ENCODE peak calls at places on chromosome 18, in eight cellular contexts. K, Y, G, R, L, N, O and X are unnamed samples.

GRCh38 chr18:49767111-49768050 is 46.0 kb downstream of the ACAA2 start:
- DNase-seq in K (no peak), Y (no peak), G (no peak), R (no peak), L (no peak), N (no peak), O (no peak), X (no peak)

GRCh38 chr18:51279367-51279984 is 82.0 kb upstream of the MEX3C start:
- DNase-seq in K (no peak), Y (no peak), G (no peak), R (no peak), L (no peak), N (no peak), O (no peak), X (no peak)

GRCh38 chr18:57134564-57135211 is 12.2 kb upstream of the BOD1L2 start:
- DNase-seq in K (no peak), Y (no peak), G (peak), R (no peak), L (no peak), N (no peak), O (no peak), X (no peak)

GRCh38 chr18:11258014-11258413 is 108.6 kb upstream of the PIEZO2 start:
- DNase-seq in K (no peak), Y (no peak), G (no peak), R (no peak), L (no peak), N (no peak), O (no peak), X (no peak)

GRCh38 chr18:77108001-77108692 is 24.4 kb downstream of the MBP start:
- DNase-seq in K (no peak), Y (peak), G (peak), R (no peak), L (no peak), N (no peak), O (peak), X (no peak)

GRCh38 chr18:10304853-10305252 is 149.6 kb upstream of the APCDD1 start:
- DNase-seq in K (no peak), Y (no peak), G (peak), R (no peak), L (peak), N (no peak), O (no peak), X (no peak)

GRCh38 chr18:21911551-21911950 is 171.0 kb downstream of the MIB1 start:
- DNase-seq in K (no peak), Y (no peak), G (no peak), R (no peak), L (no peak), N (no peak), O (no peak), X (no peak)

GRCh38 chr18:8800041-8800441 is 94.7 kb downstream of the MTCL1 start:
- DNase-seq in K (no peak), Y (no peak), G (peak), R (no peak), L (no peak), N (no peak), O (no peak), X (no peak)

GRCh38 chr18:75128911-75129716 is 79.8 kb downstream of the PTGR3 start:
- DNase-seq in K (no peak), Y (no peak), G (no peak), R (no peak), L (no peak), N (no peak), O (no peak), X (no peak)

GRCh38 chr18:28013064-28013463 is 163.9 kb downstream of the CDH2 start:
- DNase-seq in K (no peak), Y (no peak), G (peak), R (no peak), L (no peak), N (peak), O (no peak), X (no peak)

GRCh38 chr18:24053211-24053610 is 38.7 kb downstream of the TTC39C start:
- DNase-seq in K (no peak), Y (no peak), G (no peak), R (no peak), L (no peak), N (no peak), O (no peak), X (no peak)

GRCh38 chr18:76256897-76257500 is 238.0 kb downstream of the ZNF516 start:
- DNase-seq in K (no peak), Y (peak), G (peak), R (no peak), L (no peak), N (peak), O (peak), X (no peak)

GRCh38 chr18:73691118-73691517 is 456.5 kb downstream of the FBXO15 start:
- DNase-seq in K (no peak), Y (no peak), G (peak), R (no peak), L (no peak), N (peak), O (no peak), X (no peak)

GRCh38 chr18:59961086-59961485 is 61.3 kb downstream of the PMAIP1 start:
- DNase-seq in K (no peak), Y (no peak), G (no peak), R (no peak), L (peak), N (no peak), O (no peak), X (no peak)

GRCh38 chr18:21194871-21195771 is 46.9 kb upstream of the GREB1L start:
- DNase-seq in K (no peak), Y (no peak), G (peak), R (no peak), L (peak), N (peak), O (peak), X (no peak)

GRCh38 chr18:40380657-40381441 is 1574.2 kb upstream of the PIK3C3 start:
- DNase-seq in K (no peak), Y (no peak), G (peak), R (no peak), L (no peak), N (no peak), O (no peak), X (no peak)

GRCh38 chr18:13414542-13414941 is 196.0 kb downstream of the LDLRAD4 start:
- DNase-seq in K (no peak), Y (no peak), G (no peak), R (no peak), L (no peak), N (no peak), O (no peak), X (no peak)

GRCh38 chr18:10057808-10058791 is 144.3 kb downstream of the VAPA start:
- DNase-seq in K (no peak), Y (no peak), G (peak), R (no peak), L (no peak), N (peak), O (no peak), X (no peak)

GRCh38 chr18:74899554-74899953 is 301.9 kb downstream of the ZNF407 start:
- DNase-seq in K (no peak), Y (peak), G (no peak), R (no peak), L (peak), N (no peak), O (no peak), X (no peak)

GRCh38 chr18:78666666-78667335 is 312.8 kb upstream of the SALL3 start:
- DNase-seq in K (no peak), Y (no peak), G (no peak), R (no peak), L (no peak), N (no peak), O (no peak), X (no peak)

GRCh38 chr18:79595876-79596374 is 83.7 kb upstream of the CTDP1 start:
- DNase-seq in K (no peak), Y (no peak), G (no peak), R (no peak), L (no peak), N (no peak), O (no peak), X (no peak)

GRCh38 chr18:58476521-58477210 is 152.2 kb downstream of the ALPK2 start:
- DNase-seq in K (no peak), Y (no peak), G (no peak), R (no peak), L (no peak), N (no peak), O (no peak), X (no peak)

GRCh38 chr18:61765097-61765496 is 127.7 kb downstream of the RNF152 start:
- DNase-seq in K (no peak), Y (no peak), G (peak), R (no peak), L (no peak), N (peak), O (no peak), X (no peak)

GRCh38 chr18:40935423-40935822 is 1019.6 kb upstream of the PIK3C3 start:
- DNase-seq in K (no peak), Y (no peak), G (peak), R (no peak), L (peak), N (peak), O (no peak), X (no peak)

GRCh38 chr18:980586-980985 is 75.9 kb downstream of the ADCYAP1 start:
- DNase-seq in K (no peak), Y (no peak), G (peak), R (no peak), L (no peak), N (no peak), O (no peak), X (no peak)

GRCh38 chr18:9734189-9734588 is 26.1 kb downstream of the RAB31 start:
- DNase-seq in K (no peak), Y (no peak), G (no peak), R (no peak), L (no peak), N (no peak), O (no peak), X (no peak)

GRCh38 chr18:4285525-4285924 is 169.6 kb downstream of the DLGAP1 start:
- DNase-seq in K (no peak), Y (no peak), G (no peak), R (no peak), L (no peak), N (no peak), O (no peak), X (no peak)

GRCh38 chr18:382423-382984 is 114.7 kb upstream of the THOC1 start:
- DNase-seq in K (no peak), Y (no peak), G (no peak), R (no peak), L (no peak), N (no peak), O (no peak), X (no peak)

GRCh38 chr18:54284967-54285785 is 15.9 kb downstream of the POLI start:
- DNase-seq in K (no peak), Y (peak), G (peak), R (no peak), L (no peak), N (no peak), O (no peak), X (peak)

GRCh38 chr18:63022429-63023022 is 297.0 kb downstream of the BCL2 start:
- DNase-seq in K (no peak), Y (peak), G (peak), R (no peak), L (no peak), N (no peak), O (no peak), X (no peak)

GRCh38 chr18:66616523-66616983 is 12.7 kb upstream of the CDH19 start:
- DNase-seq in K (no peak), Y (peak), G (no peak), R (no peak), L (no peak), N (no peak), O (no peak), X (no peak)

GRCh38 chr18:73060666-73061270 is 193.0 kb upstream of the NETO1 start:
- DNase-seq in K (no peak), Y (no peak), G (peak), R (no peak), L (no peak), N (no peak), O (no peak), X (no peak)

GRCh38 chr18:22632191-22632590 is 214.5 kb upstream of the CTAGE1 start:
- DNase-seq in K (no peak), Y (no peak), G (peak), R (no peak), L (no peak), N (no peak), O (no peak), X (no peak)

GRCh38 chr18:24509435-24509834 is 49.0 kb downstream of the HRH4 start:
- DNase-seq in K (no peak), Y (no peak), G (no peak), R (no peak), L (no peak), N (no peak), O (no peak), X (no peak)

GRCh38 chr18:1253825-1254224 is 349.2 kb downstream of the ADCYAP1 start:
- DNase-seq in K (no peak), Y (no peak), G (no peak), R (no peak), L (no peak), N (no peak), O (no peak), X (no peak)